ENCODE peak calls at places on chromosomes 4 and X, in four cellular contexts. A is psoas muscle, N is WTC11, H is GM13976. G is an unnamed sample.

GRCh38 chrX:16836371-16836770 is 33.8 kb downstream of the RBBP7 start:
- DNase-seq in A (peak), N (peak), H (peak), G (peak)

GRCh38 chr4:155001229-155001628 is 207.2 kb upstream of the NPY2R start:
- DNase-seq in N (no peak), A (no peak), H (no peak), G (no peak)

GRCh38 chr4:118936406-118936805 is 47.8 kb downstream of the SYNPO2 start:
- DNase-seq in N (no peak), H (no peak), A (no peak), G (no peak)

GRCh38 chr4:36251983-36252382 is 7.7 kb upstream of the ARAP2 start:
- DNase-seq in N (no peak), H (no peak), A (no peak), G (no peak)

GRCh38 chr4:141153751-141154510 is 20.7 kb upstream of the RNF150 start:
- DNase-seq in N (no peak), H (no peak), A (no peak), G (no peak)

GRCh38 chr4:1523907-1524636 is 117.8 kb upstream of the NKX1-1 start:
- DNase-seq in H (no peak), A (peak), N (no peak), G (no peak)

GRCh38 chr4:168524006-168524405 is 27.2 kb downstream of the PALLD start:
- DNase-seq in N (no peak), H (no peak), A (no peak), G (no peak)

GRCh38 chrX:40003071-40003981 is 94.4 kb downstream of the BCOR start:
- DNase-seq in H (no peak), A (no peak), N (no peak), G (no peak)

GRCh38 chr4:147891476-147892115 is 159.7 kb downstream of the ARHGAP10 start:
- DNase-seq in A (no peak), N (no peak), H (no peak), G (no peak)

G was measured in germinal center.